ENCODE peak calls at places on chromosomes 7 and 10, in four cellular contexts. H is cardiac fibroblast, W is B cell, L is uterus. G is an unnamed sample.

GRCh38 chr7:23893172-23893941 is 183.3 kb downstream of the STK31 start:
- DNase-seq in H (peak), W (no peak), L (no peak), G (no peak)

GRCh38 chr10:109966961-109967738 is 40.6 kb upstream of the ADD3 start:
- DNase-seq in H (peak), W (no peak), L (no peak), G (no peak)

GRCh38 chr10:127145173-127145572 is 51.2 kb downstream of the INSYN2A start:
- DNase-seq in H (no peak), W (no peak), L (no peak), G (no peak)

GRCh38 chr10:112314822-112315474 is 31.7 kb downstream of the TECTB start:
- DNase-seq in H (peak), W (peak), L (peak), G (peak)

GRCh38 chr7:503575-504111 is 16.0 kb downstream of the PDGFA start:
- DNase-seq in H (no peak), W (no peak), L (no peak), G (no peak)

GRCh38 chr7:36285276-36285675 is 104.4 kb upstream of the ANLN start:
- DNase-seq in H (no peak), W (no peak), L (no peak), G (no peak)

GRCh38 chr7:121954803-121955202 is 81.8 kb downstream of the PTPRZ1 start:
- DNase-seq in H (peak), W (no peak), L (no peak), G (no peak)

GRCh38 chr10:4663162-4663992 is 162.6 kb upstream of the AKR1E2 start:
- DNase-seq in H (peak), W (no peak), L (peak), G (peak)

GRCh38 chr7:116525298-116525912 is 569 bp downstream of the CAV1 start:
- DNase-seq in H (peak), W (peak), L (peak), G (no peak)

GRCh38 chr10:89789188-89789587 is 87.8 kb downstream of the KIF20B start:
- DNase-seq in H (no peak), W (no peak), L (no peak), G (no peak)

GRCh38 chr10:69901623-69902505 is 100.2 kb downstream of the COL13A1 start:
- DNase-seq in H (peak), W (no peak), L (peak), G (no peak)

GRCh38 chr7:128356546-128357365 is 4.7 kb downstream of the PRRT4 start:
- DNase-seq in H (no peak), W (no peak), L (no peak), G (no peak)

GRCh38 chr7:139737221-139738100 is 40.3 kb downstream of the HIPK2 start:
- DNase-seq in H (no peak), W (no peak), L (no peak), G (no peak)

GRCh38 chr7:132121987-132122386 is 454.3 kb downstream of the PLXNA4 start:
- DNase-seq in H (no peak), W (no peak), L (no peak), G (no peak)

GRCh38 chr10:84269773-84270172 is 24.9 kb downstream of the RGR start:
- DNase-seq in H (peak), W (no peak), L (no peak), G (no peak)

GRCh38 chr10:29285624-29286051 is 3.2 kb upstream of the LYZL1 start:
- DNase-seq in H (no peak), W (no peak), L (no peak), G (peak)

GRCh38 chr7:151008511-151009323 is 15.6 kb downstream of the ATG9B start:
- DNase-seq in H (peak), W (peak), L (peak), G (no peak)
- TF ChIP-seq CTCF in H (peak), W (peak), L (peak), G (peak)

GRCh38 chr10:12252882-12253546 is 57.0 kb downstream of the CDC123 start:
- DNase-seq in H (no peak), W (peak), L (no peak), G (peak)
- TF ChIP-seq CTCF in H (peak), W (peak), L (no peak), G (peak)

DNA sequence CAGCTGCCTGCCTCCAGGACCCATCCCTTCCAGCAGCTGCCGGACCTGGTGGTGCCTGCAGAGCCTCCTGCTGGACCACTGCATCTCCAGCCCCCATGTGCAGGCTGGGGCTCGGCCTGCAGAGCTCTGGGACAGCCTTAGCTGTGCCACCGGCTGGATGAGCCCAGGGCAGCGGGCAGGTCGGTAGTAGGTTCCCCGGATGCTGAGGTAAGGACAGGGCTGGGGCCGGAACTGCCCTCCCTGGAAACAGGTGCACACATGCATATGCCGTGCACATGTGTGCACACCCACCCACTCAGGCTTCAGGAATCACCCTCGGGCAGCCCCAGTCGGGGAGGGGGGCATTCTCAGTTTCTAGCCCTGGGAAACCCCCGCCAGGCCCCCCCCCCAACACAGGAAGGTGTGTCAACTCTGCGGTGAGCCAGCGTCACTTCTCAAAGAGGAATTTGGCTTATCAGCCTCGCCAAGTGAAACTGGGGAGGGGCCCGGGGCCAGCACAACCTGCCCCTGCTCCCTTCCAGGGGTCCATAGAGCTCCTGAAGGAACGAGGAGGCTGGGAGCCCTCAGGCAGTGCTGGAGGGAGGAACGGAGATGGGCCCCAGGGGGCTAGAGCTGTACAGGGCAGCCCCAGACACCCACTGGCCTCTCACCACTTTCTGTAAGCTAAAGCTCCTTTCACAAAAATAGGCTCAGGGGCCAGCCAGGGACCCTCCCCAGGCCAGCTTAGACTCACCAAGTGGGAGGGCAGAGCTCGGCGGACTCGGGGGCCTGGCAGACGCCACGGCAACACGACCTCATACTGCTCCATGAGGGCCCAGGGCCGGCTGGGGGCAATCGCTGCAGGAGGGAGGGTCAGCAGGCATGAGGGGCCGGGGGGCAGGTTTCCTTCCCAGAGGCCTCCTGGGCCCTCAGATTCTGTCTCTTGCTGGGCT is 1.7 kb downstream of the ADAM8 start:
- DNase-seq in H (no peak), W (peak), L (no peak), G (peak)
- TF ChIP-seq CTCF in H (no peak), W (no peak), L (no peak), G (no peak)

GRCh38 chr7:22452142-22452763 is 47.7 kb downstream of the STEAP1B start:
- DNase-seq in H (peak), W (peak), L (peak), G (no peak)

GRCh38 chr7:22457471-22457870 is 42.5 kb downstream of the STEAP1B start:
- DNase-seq in H (no peak), W (no peak), L (no peak), G (no peak)

GRCh38 chr7:22453159-22453558 is 46.8 kb downstream of the STEAP1B start:
- DNase-seq in H (no peak), W (no peak), L (no peak), G (no peak)

GRCh38 chr7:22454446-22454845 is 45.5 kb downstream of the STEAP1B start:
- DNase-seq in H (no peak), W (no peak), L (no peak), G (no peak)
- TF ChIP-seq CTCF in H (no peak), W (no peak), L (no peak), G (no peak)

GRCh38 chr7:108062250-108063014 is 59.5 kb upstream of the LAMB1 start:
- DNase-seq in H (no peak), W (no peak), L (no peak), G (no peak)
- TF ChIP-seq CTCF in H (no peak), W (no peak), L (no peak), G (no peak)